ENCODE peak calls at places on chromosomes 11 and 22, in six cellular contexts. Q, R, S, O, C and W are unnamed samples.

GRCh38 chr11:46914363-46914762 is 4.0 kb downstream of the LRP4 start:
- DNase-seq in O (no peak), C (no peak), R (no peak), S (no peak), Q (no peak), W (no peak)

GRCh38 chr11:85685820-85686459 is at the start of gene CCDC89:
- DNase-seq in O (peak; percentile 79), R (no peak), S (no peak), Q (no peak), C (peak; percentile 68), W (no peak)

GRCh38 chr22:19103881-19104821 is 18.1 kb downstream of the DGCR2 start:
- DNase-seq in O (no peak), C (no peak), S (no peak), R (no peak), Q (no peak), W (no peak)

GRCh38 chr11:931385-931784 is 5.7 kb downstream of the AP2A2 start:
- DNase-seq in S (no peak), C (no peak), R (no peak), O (no peak), Q (no peak), W (no peak)

GRCh38 chr22:19533049-19533626 is 8.9 kb upstream of the CLDN5 start:
- DNase-seq in O (no peak), S (peak; percentile 10), R (no peak), C (no peak), Q (no peak), W (no peak)

GRCh38 chr11:32426819-32427615 is 8.3 kb downstream of the WT1 start:
- DNase-seq in R (peak; percentile 77), C (no peak), S (peak; percentile 72), Q (no peak), O (peak; percentile 30), W (no peak)

GRCh38 chr11:67434395-67434881 is 3.0 kb downstream of the PTPRCAP start:
- DNase-seq in R (no peak), S (no peak), C (no peak), O (no peak), Q (no peak), W (no peak)

GRCh38 chr11:69654660-69655478 is 13.9 kb downstream of the CCND1 start:
- DNase-seq in O (no peak), R (peak; percentile 50), S (no peak), C (peak; percentile 94), Q (no peak), W (no peak)

GRCh38 chr11:121422675-121423074 is 29.4 kb upstream of the SORL1 start:
- DNase-seq in C (no peak), S (no peak), O (no peak), R (no peak), Q (peak; percentile 72), W (no peak)

GRCh38 chr22:39959640-39960447 is at the start of gene TMA7B:
- DNase-seq in C (no peak), Q (no peak), R (no peak), O (peak; percentile 52), S (peak; percentile 54), W (peak; percentile 43)

GRCh38 chr22:42994917-42995562 is 19.9 kb downstream of the PACSIN2 start:
- DNase-seq in S (no peak), O (no peak), C (peak; percentile 98), R (no peak), Q (peak; percentile 46), W (peak; percentile 88)

GRCh38 chr11:35274909-35275807 is 136.2 kb downstream of the CD44 start:
- DNase-seq in S (no peak), C (peak; percentile 3), R (no peak), O (no peak), Q (no peak), W (no peak)

GRCh38 chr11:110000045-110000502 is 93.1 kb upstream of the ZC3H12C start:
- DNase-seq in O (no peak), S (no peak), Q (peak; percentile 92), R (no peak), C (no peak), W (peak; percentile 37)

GRCh38 chr22:46602025-46602424 is 18.2 kb upstream of the GRAMD4 start:
- DNase-seq in S (no peak), C (no peak), Q (no peak), R (no peak), O (no peak), W (peak; percentile 96)
- TF ChIP-seq GABPA in S (no peak), C (no peak), Q (no peak), R (no peak), O (no peak), W (no peak)

GRCh38 chr11:15764948-15765347 is 591.4 kb downstream of the SOX6 start:
- DNase-seq in O (no peak), R (no peak), C (no peak), Q (no peak), S (no peak), W (no peak)
- TF ChIP-seq POLR2AphosphoS5 in O (no peak), R (no peak), C (no peak), Q (no peak), S (no peak), W (no peak)

DNA sequence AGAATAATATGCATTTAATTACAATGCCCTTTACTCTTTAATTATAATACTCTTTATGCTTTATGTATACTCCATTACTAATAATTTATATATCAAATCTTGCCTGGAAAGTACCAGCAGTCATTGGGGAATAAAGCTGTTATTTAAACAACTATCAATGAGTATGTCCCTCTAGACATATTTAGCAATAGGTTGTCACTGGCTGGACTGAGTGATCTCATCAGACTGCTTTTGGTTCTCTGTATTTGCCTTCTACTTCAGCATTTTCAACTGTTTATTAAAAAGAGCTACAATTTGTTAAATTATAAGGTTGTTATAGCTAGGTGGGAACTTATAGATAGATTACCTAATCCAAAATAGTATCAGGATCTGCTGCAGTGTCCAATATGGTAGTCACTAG is 267.2 kb downstream of the DCDC1 start:
- DNase-seq in Q (no peak), O (no peak), R (no peak), S (no peak), C (no peak), W (no peak)
- TF ChIP-seq GABPA in Q (no peak), O (no peak), R (no peak), S (no peak), C (no peak), W (no peak)

DNA sequence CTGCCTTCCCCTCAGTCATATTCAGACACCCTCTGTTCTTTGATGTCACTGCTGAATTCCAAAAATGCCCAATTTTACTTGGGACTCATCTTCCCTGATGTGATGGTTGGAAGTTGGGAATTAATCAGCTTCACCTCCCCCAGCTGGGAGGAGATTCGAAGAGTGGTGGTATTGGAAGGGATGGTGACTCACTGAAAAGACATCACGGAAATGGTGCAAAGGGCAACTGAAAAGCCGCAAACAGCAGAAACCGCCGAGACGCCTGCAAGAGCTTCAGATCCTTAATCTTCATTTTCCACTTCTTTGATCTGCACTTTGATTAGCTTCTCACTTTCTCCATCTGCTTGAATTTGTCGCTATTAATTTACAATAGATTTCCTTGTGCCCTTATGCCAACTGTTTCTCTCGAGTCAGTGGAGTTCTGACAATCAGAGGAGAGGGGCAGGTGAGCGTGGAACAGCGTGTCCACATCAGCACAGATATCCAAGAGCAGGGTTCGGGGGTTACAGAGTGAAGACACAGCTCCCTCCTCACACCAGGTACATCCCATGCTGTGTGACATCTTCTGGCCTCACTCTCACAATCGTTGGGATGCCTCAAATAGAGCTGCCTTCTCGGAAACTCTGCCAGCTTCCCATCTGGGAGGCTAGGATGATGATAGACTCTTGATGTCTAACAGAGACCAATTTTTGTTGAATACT is 325.4 kb downstream of the BRD1 start:
- DNase-seq in R (no peak), C (peak; percentile 19), S (no peak), Q (no peak), O (no peak), W (no peak)
- TF ChIP-seq POLR2AphosphoS5 in R (no peak), C (no peak), S (no peak), Q (no peak), O (no peak), W (no peak)

GRCh38 chr22:32661737-32662586 is 139.5 kb upstream of the TIMP3 start:
- DNase-seq in Q (no peak), R (no peak), S (no peak), C (no peak), O (no peak), W (no peak)
- TF ChIP-seq GABPA in Q (no peak), R (no peak), S (no peak), C (no peak), O (no peak), W (no peak)

DNA sequence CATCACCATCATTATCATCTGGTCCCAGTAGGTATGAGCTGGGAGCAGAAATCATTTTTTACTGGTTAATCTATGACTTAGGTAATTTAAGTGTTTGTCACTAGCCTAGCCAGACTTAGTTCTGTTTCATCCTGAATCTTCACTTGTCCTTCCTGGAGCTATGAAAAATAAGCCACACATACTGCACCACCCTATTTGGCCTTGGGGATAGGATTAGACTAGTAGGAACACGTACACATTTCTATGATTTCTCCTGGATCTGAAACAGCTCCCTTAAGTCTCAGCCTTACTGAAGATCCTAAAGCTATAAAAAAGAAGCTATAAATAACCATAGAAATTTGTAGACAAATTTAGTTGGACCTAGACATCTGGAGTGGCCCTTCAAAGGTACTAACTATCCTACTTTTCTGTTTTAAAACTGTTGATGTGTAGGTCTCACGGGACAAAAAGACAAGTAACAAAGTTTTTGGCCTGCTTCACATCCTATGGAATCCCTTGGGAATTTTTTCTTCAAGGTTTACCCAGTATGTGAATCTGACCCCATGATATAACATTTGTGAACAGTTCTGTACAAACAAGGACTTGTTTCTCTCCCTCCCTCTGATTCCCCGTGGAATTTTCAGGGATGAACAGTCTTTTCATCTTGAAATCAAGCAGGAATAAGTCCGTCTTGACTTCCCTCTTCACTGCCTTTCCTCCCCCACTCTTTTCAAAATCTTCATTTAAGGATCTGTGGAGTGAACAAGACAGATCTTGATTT is 275.0 kb downstream of the FAM76B start:
- DNase-seq in Q (no peak), S (no peak), O (no peak), R (no peak), C (no peak), W (no peak)
- TF ChIP-seq POLR2AphosphoS5 in Q (no peak), S (no peak), O (no peak), R (no peak), C (no peak), W (no peak)